ENCODE peak calls at places on chromosomes 1 and 21, in ten cellular contexts. W is HCT116; V is right cardiac atrium; Z is stimulated activated naive CD8-positive, alpha-beta T cell treated with anti-CD3 and anti-CD28 coated beads, Interleukin-15, Interleukin-2, amounts not matched to agents 100 U/mL and 50 U/mL, for 24 hours; A is activated naive CD8-positive, alpha-beta T cell treated with anti-CD3 and anti-CD28 coated beads, Interleukin-2, amount 50 U/mL, for 24 hours; Q is activated T-cell treated with anti-CD3 and anti-CD28 coated beads, Interleukin-2, amount 50 U/mL, for 4 hours; B is CD4-positive, CD25-positive, alpha-beta regulatory T cell; I is aorta; K is activated CD4-positive, alpha-beta T cell treated with anti-CD3 and anti-CD28 coated beads for 36 hours; F is left lung. J is an unnamed sample.
A peak's percentile ranks its signal among the peaks of the same experiment; 100 is the strongest.

GRCh38 chr1:20233866-20234265 is 47.5 kb upstream of the PLA2G2C start:
- ATAC-seq in W (no peak), V (no peak), Z (no peak), A (no peak), Q (no peak), B (no peak), I (no peak), K (no peak), F (no peak), J (no peak)

GRCh38 chr1:43912607-43913006 is 21.0 kb upstream of the ARTN start:
- ATAC-seq in W (peak; percentile 29), V (peak; percentile 50), Z (no peak), A (no peak), Q (no peak), B (no peak), I (no peak), K (no peak), F (no peak), J (no peak)

GRCh38 chr21:15370576-15370975 is 305.8 kb upstream of the NRIP1 start:
- ATAC-seq in W (no peak), V (no peak), Z (no peak), A (no peak), Q (no peak), B (no peak), I (no peak), K (no peak), F (no peak), J (no peak)

GRCh38 chr1:70633004-70633403 is 221.9 kb downstream of the CTH start:
- ATAC-seq in W (no peak), V (no peak), Z (no peak), A (no peak), Q (no peak), B (no peak), I (no peak), K (no peak), F (no peak), J (no peak)

GRCh38 chr1:54834007-54834541 is 33.0 kb upstream of the TTC22 start:
- ATAC-seq in W (no peak), V (no peak), Z (no peak), A (no peak), Q (no peak), B (no peak), I (no peak), K (no peak), F (no peak), J (no peak)

GRCh38 chr1:32496127-32496526 is 31.3 kb downstream of the ZBTB8B start:
- ATAC-seq in W (no peak), V (peak; percentile 48), Z (no peak), A (no peak), Q (no peak), B (no peak), I (no peak), K (no peak), F (no peak), J (peak; percentile 62)

GRCh38 chr1:200038987-200039848 is 11.7 kb downstream of the NR5A2 start:
- ATAC-seq in W (peak; percentile 80), V (peak; percentile 33), Z (peak; percentile 34), A (no peak), Q (peak; percentile 60), B (no peak), I (no peak), K (peak; percentile 62), F (peak; percentile 65), J (peak; percentile 40)

GRCh38 chr1:22750671-22751016 is 40.0 kb downstream of the EPHB2 start:
- ATAC-seq in W (peak; percentile 57), V (no peak), Z (no peak), A (no peak), Q (no peak), B (no peak), I (no peak), K (peak; percentile 49), F (peak; percentile 72), J (peak; percentile 53)

GRCh38 chr1:1429671-1430073 is 5.8 kb upstream of the VWA1 start:
- ATAC-seq in W (no peak), V (no peak), Z (no peak), A (no peak), Q (no peak), B (no peak), I (no peak), K (no peak), F (no peak), J (no peak)

GRCh38 chr1:224459051-224459450 is 24.5 kb upstream of the WDR26 start:
- ATAC-seq in W (no peak), V (no peak), Z (no peak), A (no peak), Q (no peak), B (no peak), I (no peak), K (no peak), F (no peak), J (no peak)

GRCh38 chr1:38064232-38064903 is 17.8 kb upstream of the POU3F1 start:
- ATAC-seq in W (peak; percentile 95), V (no peak), Z (no peak), A (no peak), Q (no peak), B (no peak), I (no peak), K (no peak), F (no peak), J (peak; percentile 46)

GRCh38 chr1:109240158-109241152 is 8.9 kb upstream of the CELSR2 start:
- ATAC-seq in W (peak; percentile 61), V (peak; percentile 48), Z (peak; percentile 41), A (peak; percentile 15), Q (no peak), B (no peak), I (peak; percentile 33), K (peak; percentile 38), F (peak; percentile 71), J (peak; percentile 28)

GRCh38 chr1:184890539-184890973 is 83.8 kb downstream of the NIBAN1 start:
- ATAC-seq in W (no peak), V (peak; percentile 85), Z (peak; percentile 79), A (peak; percentile 83), Q (peak; percentile 81), B (peak; percentile 84), I (peak; percentile 77), K (peak; percentile 76), F (peak; percentile 58), J (peak; percentile 70)

GRCh38 chr1:118979754-118980270 is 8.3 kb downstream of the TBX15 start:
- ATAC-seq in W (no peak), V (no peak), Z (no peak), A (no peak), Q (no peak), B (no peak), I (no peak), K (no peak), F (no peak), J (no peak)

GRCh38 chr1:12232221-12232620 is 2.4 kb downstream of the VPS13D start:
- ATAC-seq in W (peak; percentile 43), V (no peak), Z (no peak), A (no peak), Q (no peak), B (no peak), I (no peak), K (no peak), F (no peak), J (peak; percentile 38)

GRCh38 chr1:243723458-243724043 is 126.5 kb downstream of the AKT3 start:
- ATAC-seq in W (no peak), V (no peak), Z (peak; percentile 57), A (peak; percentile 76), Q (no peak), B (no peak), I (no peak), K (peak; percentile 30), F (no peak), J (peak; percentile 50)

GRCh38 chr1:89174491-89174890 is 1.3 kb downstream of the GBP7 start:
- ATAC-seq in W (no peak), V (no peak), Z (no peak), A (no peak), Q (no peak), B (no peak), I (no peak), K (no peak), F (no peak), J (no peak)

GRCh38 chr1:19974822-19975416 is 4.5 kb downstream of the PLA2G2A start:
- ATAC-seq in W (peak; percentile 98), V (peak; percentile 84), Z (no peak), A (no peak), Q (peak; percentile 77), B (no peak), I (peak; percentile 69), K (peak; percentile 65), F (peak; percentile 93), J (peak; percentile 52)

GRCh38 chr21:35298757-35299156 is 249.7 kb upstream of the RUNX1 start:
- ATAC-seq in W (no peak), V (no peak), Z (no peak), A (no peak), Q (no peak), B (no peak), I (no peak), K (no peak), F (peak; percentile 53), J (no peak)

GRCh38 chr1:25737151-25737550 is 62.8 kb upstream of the SELENON start:
- ATAC-seq in W (no peak), V (peak; percentile 51), Z (no peak), A (no peak), Q (no peak), B (no peak), I (peak; percentile 3), K (no peak), F (peak; percentile 33), J (no peak)

GRCh38 chr21:39661740-39662139 is 49.0 kb downstream of the B3GALT5 start:
- ATAC-seq in W (no peak), V (no peak), Z (no peak), A (no peak), Q (no peak), B (no peak), I (no peak), K (no peak), F (no peak), J (no peak)

GRCh38 chr21:24552491-24552890 is 1054.8 kb downstream of the MRPL39 start:
- ATAC-seq in W (no peak), V (no peak), Z (no peak), A (no peak), Q (no peak), B (no peak), I (no peak), K (no peak), F (no peak), J (no peak)

GRCh38 chr1:202220733-202221132 is 27.1 kb downstream of the LGR6 start:
- ATAC-seq in W (no peak), V (no peak), Z (no peak), A (no peak), Q (no peak), B (no peak), I (no peak), K (no peak), F (no peak), J (no peak)

GRCh38 chr1:222739465-222739864 is 2.5 kb downstream of the FAM177B start:
- ATAC-seq in W (no peak), V (no peak), Z (no peak), A (no peak), Q (no peak), B (no peak), I (no peak), K (no peak), F (no peak), J (no peak)

GRCh38 chr1:1073743-1074587 is at the start of gene RNF223:
- ATAC-seq in W (peak; percentile 82), V (peak; percentile 12), Z (no peak), A (no peak), Q (no peak), B (no peak), I (peak; percentile 7), K (no peak), F (peak; percentile 86), J (no peak)

GRCh38 chr1:155193275-155193990 is 14.3 kb downstream of the THBS3 start:
- ATAC-seq in W (peak; percentile 78), V (peak; percentile 86), Z (peak; percentile 60), A (peak; percentile 58), Q (peak; percentile 59), B (peak; percentile 39), I (peak; percentile 92), K (peak; percentile 62), F (peak; percentile 79), J (peak; percentile 69)

GRCh38 chr1:227447531-227447990 is 115.8 kb upstream of the ZNF678 start:
- ATAC-seq in W (peak; percentile 76), V (peak; percentile 69), Z (no peak), A (no peak), Q (no peak), B (no peak), I (no peak), K (no peak), F (no peak), J (no peak)

GRCh38 chr1:98325646-98326441 is 335.7 kb upstream of the SNX7 start:
- ATAC-seq in W (peak; percentile 48), V (peak; percentile 46), Z (no peak), A (no peak), Q (no peak), B (no peak), I (peak; percentile 58), K (no peak), F (peak; percentile 18), J (no peak)